ENCODE peak calls at places on chromosomes 3 and 15, in six cellular contexts. P is heart right ventricle, T is ascending aorta, I is upper lobe of right lung, G is SK-N-SH, C is brain microvascular endothelial cell. S is an unnamed sample.

GRCh38 chr3:14791343-14791945 is 27.3 kb upstream of the FGD5 start:
- DNase-seq in G (peak; percentile 85), T (no peak), P (peak; percentile 66), C (peak; percentile 37), I (peak; percentile 76), S (peak; percentile 41)

GRCh38 chr15:27956285-27956684 is 142.8 kb downstream of the OCA2 start:
- DNase-seq in C (no peak), P (no peak), G (no peak), T (no peak), I (no peak), S (peak; percentile 90)

GRCh38 chr3:108907194-108907593 is 46.5 kb downstream of the GUCA1C start:
- DNase-seq in I (no peak), P (no peak), C (no peak), T (no peak), G (no peak), S (no peak)

GRCh38 chr15:52819253-52819652 is 29.1 kb upstream of the ONECUT1 start:
- DNase-seq in T (no peak), P (no peak), I (no peak), G (no peak), C (no peak), S (no peak)

GRCh38 chr15:24696855-24697254 is 21.3 kb downstream of the NPAP1 start:
- DNase-seq in I (no peak), P (no peak), C (no peak), T (no peak), G (no peak), S (no peak)

GRCh38 chr15:101613130-101614000 is 38.8 kb downstream of the TM2D3 start:
- DNase-seq in P (peak; percentile 87), G (peak; percentile 80), I (no peak), C (peak; percentile 22), T (peak; percentile 76), S (peak; percentile 24)

GRCh38 chr3:11770477-11771381 is 76.0 kb downstream of the TAMM41 start:
- DNase-seq in I (peak; percentile 88), P (no peak), G (peak; percentile 62), C (peak; percentile 84), T (peak; percentile 81), S (peak; percentile 99)

GRCh38 chr3:50205719-50206276 is 727 bp downstream of the SLC38A3 start:
- DNase-seq in I (no peak), P (peak; percentile 50), T (no peak), C (no peak), G (peak; percentile 62), S (peak; percentile 22)

GRCh38 chr3:131795382-131796085 is 239.3 kb downstream of the CPNE4 start:
- DNase-seq in T (no peak), I (no peak), C (peak; percentile 45), P (no peak), G (no peak), S (peak; percentile 2)

GRCh38 chr3:156769661-156770654 is 56.2 kb upstream of the LEKR1 start:
- DNase-seq in T (no peak), G (no peak), C (no peak), P (no peak), I (no peak), S (no peak)

GRCh38 chr3:179186426-179186825 is 38.3 kb downstream of the PIK3CA start:
- DNase-seq in T (no peak), G (no peak), P (no peak), I (no peak), C (no peak), S (no peak)

GRCh38 chr15:44137750-44138149 is 57.3 kb downstream of the FRMD5 start:
- DNase-seq in T (no peak), I (no peak), P (no peak), G (peak; percentile 30), C (peak; percentile 12), S (peak; percentile 25)

GRCh38 chr15:40928975-40929729 is at the start of gene DLL4:
- DNase-seq in I (peak; percentile 88), C (peak; percentile 40), P (peak; percentile 72), T (no peak), G (peak; percentile 80), S (no peak)

GRCh38 chr3:181709537-181710279 is 2.0 kb upstream of the SOX2 start:
- DNase-seq in T (no peak), G (peak; percentile 72), I (peak; percentile 83), P (peak; percentile 66), C (peak; percentile 60), S (peak; percentile 57)

GRCh38 chr15:84727429-84727828 is 11.5 kb upstream of the SEC11A start:
- DNase-seq in T (no peak), P (no peak), I (no peak), G (no peak), C (peak; percentile 53), S (no peak)

GRCh38 chr15:78308422-78309021 is 9.1 kb upstream of the SKIC8 start:
- DNase-seq in T (no peak), C (peak; percentile 62), P (peak; percentile 59), I (peak; percentile 84), G (peak; percentile 89), S (peak; percentile 41)

GRCh38 chr3:32868719-32869512 is 51.1 kb downstream of the TRIM71 start:
- DNase-seq in C (no peak), I (no peak), G (no peak), T (no peak), P (no peak), S (no peak)

GRCh38 chr3:32873491-32874130 is 55.8 kb downstream of the TRIM71 start:
- DNase-seq in G (no peak), I (peak; percentile 73), C (no peak), T (no peak), P (no peak), S (no peak)

GRCh38 chr3:32869513-32870047 is 51.8 kb downstream of the TRIM71 start:
- DNase-seq in C (no peak), G (no peak), T (no peak), I (no peak), P (no peak), S (no peak)

GRCh38 chr3:32870373-32871091 is 52.7 kb downstream of the TRIM71 start:
- DNase-seq in T (no peak), C (no peak), P (no peak), I (no peak), G (no peak), S (no peak)

DNA sequence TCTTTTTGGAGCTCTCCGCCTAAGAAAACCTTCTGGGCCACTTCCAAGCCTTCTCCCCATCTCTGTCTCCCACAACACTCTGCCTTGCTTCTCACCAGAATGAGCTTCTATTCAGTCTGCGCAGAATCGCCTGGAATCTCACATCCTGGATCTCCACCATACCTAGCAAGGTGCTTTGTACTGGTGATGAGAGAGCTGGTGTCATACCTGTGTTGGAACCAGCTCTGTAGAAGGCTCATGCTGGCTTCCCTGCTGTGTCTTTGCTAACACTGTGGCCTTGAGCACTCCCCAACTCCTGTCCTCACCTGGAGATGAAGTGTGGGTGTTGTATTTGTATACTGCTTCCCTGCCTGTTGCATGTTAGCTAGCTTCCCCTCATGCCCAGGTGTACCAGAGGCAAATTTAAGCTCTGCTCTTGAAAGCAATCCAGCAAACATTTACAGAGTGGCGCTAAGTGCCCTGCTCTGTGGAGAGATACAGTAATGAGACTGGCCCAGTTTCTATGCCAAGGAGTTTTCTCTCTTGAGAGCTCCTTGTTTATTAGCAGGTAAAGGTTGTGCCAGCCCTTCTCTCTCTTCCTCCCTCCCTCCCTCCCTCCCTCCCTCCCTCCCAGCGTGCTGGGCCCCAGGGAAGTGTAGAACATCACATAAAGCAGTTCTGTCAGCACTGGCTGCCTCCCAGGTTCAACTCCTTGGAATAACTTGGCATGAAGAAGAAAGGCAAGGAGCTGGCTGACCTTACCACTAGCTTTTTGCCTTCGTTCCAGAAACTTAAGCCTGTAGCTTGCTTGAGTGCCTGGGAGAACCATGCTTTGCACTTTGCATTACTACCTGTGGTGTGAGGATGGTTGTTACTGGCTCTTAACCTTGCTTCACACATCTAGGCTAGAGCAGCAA is 54.9 kb downstream of the TRIM71 start:
- DNase-seq in T (no peak), C (no peak), I (peak; percentile 80), P (no peak), G (no peak), S (no peak)
- H3K36me3 ChIP-seq in T (no peaks in the 10 kb centered on the region), C (no peaks in the 10 kb centered on the region), I (no peaks in the 10 kb centered on the region), P (no peaks in the 10 kb centered on the region), G (no peaks in the 10 kb centered on the region), S (no peaks in the 10 kb centered on the region)

DNA sequence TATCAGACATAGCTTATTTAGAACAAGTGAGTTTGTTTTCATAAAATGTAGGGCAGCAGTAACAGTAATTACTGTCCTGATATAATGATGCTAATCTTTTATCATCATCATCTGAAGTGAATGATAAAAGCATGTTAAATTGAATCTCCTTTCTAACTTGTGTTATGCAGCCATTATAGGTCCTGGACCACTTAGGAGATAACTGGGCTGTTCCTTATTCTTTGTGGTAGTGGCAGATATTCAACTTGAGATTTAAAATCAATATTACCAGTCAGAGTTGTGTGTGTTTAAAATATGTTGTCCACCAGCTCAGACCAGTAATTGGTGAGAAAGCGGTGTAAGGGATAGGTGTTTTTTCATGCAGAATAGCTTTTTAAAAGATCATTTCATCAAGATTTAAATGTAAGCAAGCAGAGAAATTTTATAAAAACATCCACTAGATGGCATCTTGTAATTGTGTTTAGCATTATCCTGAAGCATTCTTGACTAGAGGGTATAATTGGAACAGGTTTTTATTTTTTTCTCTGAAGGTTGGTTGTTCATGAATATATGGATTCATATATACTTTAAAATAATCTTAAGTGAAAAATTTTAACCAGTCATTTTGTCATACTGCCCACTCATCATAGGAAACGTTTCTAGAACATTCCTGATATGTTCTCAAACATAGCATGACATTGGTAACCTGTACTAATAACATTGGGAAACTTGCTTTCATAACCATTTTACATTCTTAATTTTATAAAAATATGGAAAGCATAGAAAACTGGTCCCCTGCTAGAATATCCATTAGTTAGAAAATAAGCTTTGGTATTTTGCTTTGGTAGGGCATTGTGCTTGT is 153.9 kb downstream of the BBX start:
- DNase-seq in I (no peak), C (no peak), T (no peak), P (no peak), G (peak; percentile 29), S (peak; percentile 51)
- TF ChIP-seq CTCF in I (peak; percentile 60), C (peak; percentile 28), T (peak; percentile 43), P (peak; percentile 73), G (peak; percentile 74), S (peak; percentile 22)

GRCh38 chr3:9028134-9028533 is 64.9 kb upstream of the RAD18 start:
- DNase-seq in I (peak; percentile 91), P (peak; percentile 95), T (peak; percentile 79), C (peak; percentile 11), G (peak; percentile 72), S (no peak)

GRCh38 chr3:9030034-9030433 is 66.8 kb upstream of the RAD18 start:
- DNase-seq in C (no peak), G (no peak), P (no peak), T (peak; percentile 19), I (no peak), S (no peak)

GRCh38 chr3:9033867-9034266 is 70.6 kb upstream of the RAD18 start:
- DNase-seq in C (no peak), I (no peak), P (no peak), T (no peak), G (no peak), S (peak; percentile 21)

GRCh38 chr3:9035473-9035872 is 72.2 kb upstream of the RAD18 start:
- DNase-seq in G (no peak), C (no peak), I (no peak), T (no peak), P (no peak), S (no peak)

GRCh38 chr3:9032236-9032777 is 69.0 kb upstream of the RAD18 start:
- DNase-seq in P (no peak), C (no peak), G (no peak), T (no peak), I (no peak), S (no peak)
- H3K36me3 ChIP-seq in P (no peaks in the 10 kb centered on the region), C (no peaks in the 10 kb centered on the region), G (no peaks in the 10 kb centered on the region), T (no peaks in the 10 kb centered on the region), I (no peaks in the 10 kb centered on the region), S (peaks cover 4% of the 10 kb centered on the region)

DNA sequence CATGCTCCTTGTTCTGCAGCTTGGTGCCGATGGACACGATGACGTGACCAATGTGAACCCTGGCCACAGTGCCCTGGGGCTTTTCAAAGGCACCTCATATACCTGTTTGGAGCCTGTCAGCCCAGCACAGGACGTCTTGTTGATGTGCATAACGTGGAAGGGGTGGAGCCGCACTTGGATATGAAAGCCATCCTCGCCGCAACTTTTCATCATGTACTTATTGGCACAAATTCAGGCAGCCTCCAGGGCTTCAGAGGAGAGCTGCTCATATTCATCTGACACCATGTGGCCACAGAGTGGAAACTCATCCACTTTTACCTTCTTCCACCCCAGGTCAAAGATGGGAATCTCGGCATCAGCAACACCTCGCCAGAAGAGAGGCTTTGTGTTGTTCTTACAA is 24.7 kb downstream of the POPDC2 start:
- DNase-seq in P (no peak), G (no peak), I (no peak), T (peak; percentile 60), C (no peak), S (no peak)
- TF ChIP-seq CTCF in P (peak; percentile 23), G (peak; percentile 28), I (no peak), T (no peak), C (no peak), S (no peak)